ENCODE peak calls at places on chromosomes 12 and 14, in six cellular contexts. U, R, P, L, M and H are unnamed samples.

GRCh38 chr12:95956557-95957145 is 13.5 kb downstream of the AMDHD1 start:
- DNase-seq in U (no peak), M (no peak), L (no peak), R (no peak), P (no peak), H (no peak)

GRCh38 chr14:76710093-76711010 is 50.9 kb upstream of the VASH1 start:
- DNase-seq in R (peak), M (peak), U (peak), L (peak), P (no peak), H (no peak)

GRCh38 chr12:121797937-121798801 is 4.7 kb upstream of the RHOF start:
- DNase-seq in R (peak), U (peak), L (peak), M (peak), P (no peak), H (no peak)

GRCh38 chr12:82146740-82147139 is 211.4 kb downstream of the CCDC59 start:
- DNase-seq in U (no peak), L (no peak), R (no peak), M (no peak), P (no peak), H (no peak)

GRCh38 chr12:71662861-71663560 is 637 bp downstream of the ZFC3H1 start:
- DNase-seq in U (peak), P (peak), M (peak), R (peak), L (peak), H (peak)

GRCh38 chr12:14841761-14842160 is 1.6 kb downstream of the ART4 start:
- DNase-seq in R (peak), M (peak), U (peak), P (no peak), L (peak), H (peak)

GRCh38 chr12:2395352-2395977 is 342.7 kb downstream of the CACNA1C start:
- DNase-seq in M (peak), U (peak), R (peak), P (no peak), L (peak), H (peak)

GRCh38 chr14:65077318-65077717 is 25.0 kb downstream of the MAX start:
- DNase-seq in P (no peak), L (no peak), U (no peak), M (no peak), R (no peak), H (no peak)

GRCh38 chr12:97778111-97778510 is 315.5 kb downstream of the RMST start:
- DNase-seq in L (no peak), U (no peak), P (no peak), R (no peak), M (no peak), H (no peak)

GRCh38 chr12:31887109-31887811 is 72.0 kb upstream of the RESF1 start:
- DNase-seq in R (no peak), L (peak), M (no peak), U (no peak), P (no peak), H (no peak)

GRCh38 chr12:39300799-39301198 is 142.1 kb downstream of the KIF21A start:
- DNase-seq in L (no peak), R (no peak), P (no peak), U (peak), M (no peak), H (no peak)

GRCh38 chr12:66189476-66189823 is 436 bp downstream of the IRAK3 start:
- DNase-seq in U (no peak), L (no peak), P (no peak), R (no peak), M (no peak), H (no peak)
- TF ChIP-seq POLR2A in U (no peak), L (no peak), P (no peak), R (no peak), M (no peak), H (no peak)

DNA sequence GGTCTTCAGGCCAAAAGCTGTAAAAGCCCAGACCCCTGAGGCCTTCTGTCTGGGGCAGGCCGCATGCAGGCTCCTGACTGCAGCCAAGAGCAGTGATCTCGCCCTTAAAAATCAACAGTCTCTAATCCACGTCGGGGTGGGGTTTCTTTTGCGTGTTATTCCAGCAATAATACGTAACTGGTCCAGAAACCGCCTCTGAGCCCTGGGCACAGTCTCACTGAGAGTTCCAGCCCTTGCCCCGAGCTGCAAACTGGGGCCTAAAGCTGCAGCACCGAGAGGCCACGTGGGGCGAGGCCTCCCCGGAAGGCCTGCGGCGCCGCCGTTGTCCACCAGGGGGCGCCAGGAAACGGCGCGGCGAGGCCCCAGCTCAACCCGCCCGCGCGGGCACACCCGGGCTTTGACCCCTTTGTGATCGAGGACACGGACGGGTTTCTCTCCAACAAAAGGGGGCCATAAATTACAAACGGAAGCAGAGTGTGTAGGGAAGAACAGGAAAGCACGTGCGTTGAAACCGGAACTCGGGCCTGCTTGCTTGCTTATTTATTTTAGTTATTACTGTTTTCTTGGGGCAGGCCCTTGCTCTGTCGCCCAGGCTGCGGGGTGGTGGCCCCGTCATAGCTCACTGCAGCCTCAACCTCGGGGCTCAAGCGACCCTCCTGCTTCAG is 87.2 kb downstream of the NINJ2 start:
- DNase-seq in M (peak), P (peak), U (peak), R (peak), L (peak), H (peak)
- TF ChIP-seq POLR2A in M (no peak), P (peak), U (no peak), R (peak), L (no peak), H (no peak)

DNA sequence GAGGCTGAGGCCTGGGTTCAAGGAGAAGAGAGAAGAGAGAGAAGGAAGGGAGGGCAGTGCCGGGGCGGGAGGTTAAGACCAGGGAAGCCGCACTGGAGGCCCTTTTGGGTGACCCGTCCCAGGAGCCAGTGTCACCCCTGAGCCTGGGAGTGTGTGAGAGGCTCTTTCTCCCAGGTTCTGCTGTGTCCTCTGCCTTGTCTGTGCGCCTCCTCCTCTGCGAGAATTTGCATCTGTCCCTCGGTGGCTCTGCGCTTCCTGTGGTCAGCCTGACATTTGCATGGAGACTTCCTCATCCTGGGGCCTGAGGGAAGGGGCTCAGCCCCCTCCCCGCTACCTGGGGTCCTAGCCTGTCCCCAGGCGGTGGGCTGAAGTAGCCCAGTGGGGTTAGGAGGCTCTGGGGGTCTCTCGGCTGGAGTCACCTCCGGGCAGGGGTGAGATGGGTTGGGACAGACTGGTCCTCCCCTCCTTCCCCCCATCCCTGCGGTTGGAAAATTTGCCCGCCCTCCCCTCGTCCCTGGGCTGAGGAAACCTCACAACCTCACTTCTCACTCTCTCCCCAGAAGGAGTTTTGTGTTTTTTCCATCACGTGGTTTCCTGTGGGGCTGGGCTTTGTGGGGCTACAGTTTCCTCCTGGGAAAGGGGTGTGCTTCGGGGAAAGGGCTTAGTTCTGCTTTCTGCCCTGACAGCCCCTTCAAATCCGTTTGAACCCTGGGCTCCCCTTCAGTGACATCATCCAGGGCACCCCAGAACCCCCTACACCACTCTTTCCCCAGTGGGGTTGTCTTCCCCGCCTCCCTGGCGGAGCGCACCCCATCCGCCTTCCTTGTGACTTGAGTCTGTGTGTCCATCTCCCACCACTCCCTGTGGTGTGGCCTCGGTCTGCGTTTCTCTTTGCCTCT is 2.5 kb downstream of the PTPN6 start:
- DNase-seq in L (peak), R (no peak), U (peak), P (no peak), M (no peak), H (no peak)
- TF ChIP-seq POLR2A in L (peak), R (no peak), U (no peak), P (peak), M (no peak), H (no peak)

DNA sequence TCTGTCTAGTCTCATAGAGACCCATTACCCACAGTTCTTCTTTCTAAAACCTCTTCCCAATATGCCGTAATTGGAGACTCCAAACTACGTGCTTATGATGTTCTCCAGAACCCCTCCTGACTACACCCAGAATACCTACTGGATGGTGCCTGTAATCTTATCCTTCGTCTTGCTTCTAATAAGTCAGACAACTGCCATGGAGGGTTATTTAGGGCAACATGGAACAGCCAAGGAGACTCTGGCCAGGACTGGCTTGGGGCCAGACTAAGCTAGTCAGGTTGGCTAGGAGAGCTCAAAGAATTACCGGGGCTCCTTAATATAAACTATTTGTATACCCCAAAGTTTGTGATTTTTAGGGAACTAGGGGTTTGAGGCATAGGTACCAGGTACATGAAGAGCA is 6.8 kb downstream of the PFKM start:
- DNase-seq in U (no peak), R (no peak), L (no peak), P (no peak), M (no peak), H (no peak)
- TF ChIP-seq POLR2A in U (no peak), R (no peak), L (no peak), P (no peak), M (no peak), H (no peak)

DNA sequence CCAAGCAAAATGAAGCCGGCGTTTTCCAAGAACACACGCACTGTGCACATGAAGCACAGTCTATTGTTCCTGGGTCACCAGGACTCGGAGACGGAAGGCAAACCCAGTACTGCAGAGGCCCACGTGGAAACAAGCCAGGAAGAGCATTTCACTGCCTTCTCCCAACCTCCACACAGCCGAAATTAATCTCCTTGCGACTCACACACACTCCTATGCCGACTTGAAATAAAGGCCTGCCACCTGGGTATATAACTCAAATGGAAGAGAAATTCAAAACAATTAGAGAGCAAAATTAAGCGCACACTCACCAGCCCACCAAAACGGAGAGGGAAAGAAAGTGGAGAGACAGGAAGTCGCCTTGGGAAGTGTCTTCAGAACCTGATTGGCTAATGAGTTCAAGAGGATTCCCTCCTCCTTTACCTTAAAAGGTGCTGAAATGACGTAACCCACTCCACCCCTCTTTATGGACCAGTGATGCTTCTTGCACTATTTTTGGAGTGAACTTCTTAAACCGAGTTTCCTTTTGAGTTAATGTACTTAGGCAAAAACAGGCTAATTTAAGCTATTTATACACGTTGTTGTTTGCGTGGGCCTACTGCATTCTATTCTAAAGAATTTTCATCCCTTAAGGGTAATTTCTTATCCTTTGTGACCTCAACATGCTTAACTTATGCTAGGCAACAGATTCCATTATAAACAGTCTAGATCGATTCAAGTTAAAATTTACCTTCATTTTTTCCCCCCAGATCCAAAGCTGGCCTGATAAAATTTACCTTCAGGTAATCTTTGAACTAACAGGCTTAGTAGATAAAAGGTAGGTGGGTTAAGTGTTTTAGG is at the start of gene CCNB1IP1:
- DNase-seq in R (peak), L (peak), M (peak), P (peak), U (peak), H (peak)
- TF ChIP-seq POLR2A in R (peak), L (peak), M (peak), P (peak), U (peak), H (no peak)

DNA sequence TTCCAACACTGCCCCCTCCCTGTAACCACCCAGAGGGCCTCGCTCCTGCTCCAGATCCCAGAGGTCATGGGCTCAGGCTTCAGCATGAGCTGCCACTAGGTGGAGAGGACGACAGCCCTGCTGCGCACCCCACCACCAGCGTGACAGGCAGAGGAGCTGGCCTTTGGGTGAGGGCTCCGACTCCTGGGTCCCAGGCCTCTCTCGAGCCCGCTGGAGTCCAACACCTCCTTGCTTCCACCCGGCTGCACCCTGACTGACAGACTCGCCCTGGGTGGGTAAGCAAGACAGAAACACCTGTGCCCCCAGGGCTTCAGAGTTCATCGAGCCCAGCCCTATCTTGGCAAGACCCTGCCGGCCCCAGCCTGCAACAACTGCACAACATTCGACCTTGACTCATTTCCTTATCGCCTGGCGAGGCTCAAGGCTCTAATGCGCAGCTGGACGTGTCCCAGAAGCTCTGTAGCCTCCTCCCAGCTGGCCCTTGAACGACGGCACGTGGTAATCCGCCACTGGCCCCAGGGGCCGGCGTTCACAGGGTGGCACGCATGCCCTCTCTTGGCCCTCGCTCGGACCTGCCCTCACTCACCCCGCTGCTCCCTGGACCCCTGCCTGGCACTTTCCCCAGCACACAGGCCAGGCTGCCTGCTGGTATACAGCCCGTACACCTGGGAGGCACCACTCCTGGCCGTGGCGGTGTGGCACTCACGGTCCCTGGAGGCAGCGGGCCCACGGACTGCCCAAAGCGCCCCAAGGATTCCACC is 28.0 kb downstream of the VPS37B start:
- DNase-seq in U (peak), P (peak), L (no peak), R (peak), M (no peak), H (no peak)
- TF ChIP-seq POLR2A in U (no peak), P (no peak), L (no peak), R (no peak), M (no peak), H (no peak)

GRCh38 chr12:130572553-130572952 is 143.5 kb downstream of the RIMBP2 start:
- DNase-seq in L (no peak), M (no peak), U (no peak), R (no peak), P (no peak), H (no peak)
- TF ChIP-seq POLR2A in L (no peak), M (no peak), U (no peak), R (no peak), P (no peak), H (no peak)

DNA sequence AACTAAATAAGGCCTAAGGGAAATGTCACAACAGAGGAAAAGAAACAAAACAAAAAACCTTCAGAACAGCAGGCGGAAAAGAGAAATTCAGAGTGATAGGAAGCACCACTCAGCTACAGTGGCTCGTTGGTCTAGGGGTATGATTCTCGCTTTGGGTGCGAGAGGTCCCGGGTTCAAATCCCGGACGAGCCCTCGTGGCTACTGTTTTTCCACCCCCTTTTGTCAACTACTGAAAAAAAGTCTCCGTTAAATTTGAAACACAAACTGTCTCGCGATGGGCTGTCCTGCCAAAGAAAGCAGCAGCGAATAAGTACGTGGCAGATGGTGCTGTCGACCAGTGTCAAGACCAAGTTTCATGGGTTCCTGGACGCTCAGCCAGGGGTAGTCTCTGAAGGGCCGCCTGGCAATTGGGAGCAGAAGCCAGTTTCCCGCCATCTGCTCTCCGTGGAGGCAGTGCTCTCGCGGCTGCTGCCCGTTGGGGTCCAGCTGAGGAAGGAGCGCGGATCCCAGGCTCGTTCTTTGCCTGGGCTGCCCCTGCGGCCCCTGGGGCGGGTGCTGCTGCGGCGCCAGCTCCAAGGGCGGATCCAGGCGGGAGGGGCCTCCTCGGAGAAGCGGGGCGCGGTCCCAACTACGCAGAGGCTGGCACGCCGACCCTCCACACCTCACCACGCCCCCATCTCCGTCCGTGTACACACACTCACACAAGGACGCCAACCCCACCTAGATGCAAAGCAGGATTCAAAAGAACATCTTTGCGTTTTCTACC is at the start of gene RNASE4:
- DNase-seq in U (peak), M (peak), P (peak), L (peak), R (peak), H (no peak)
- TF ChIP-seq POLR2A in U (peak), M (peak), P (peak), L (peak), R (peak), H (peak)

GRCh38 chr12:75964150-75964549 is 67.4 kb downstream of the PHLDA1 start:
- DNase-seq in U (no peak), L (no peak), M (no peak), R (peak), P (no peak), H (no peak)
- TF ChIP-seq POLR2A in U (no peak), L (no peak), M (no peak), R (no peak), P (no peak), H (no peak)